ENCODE peak calls at places on chromosomes 6 and 20, in eight cellular contexts. P, W, T, S, G, Z, C and D are unnamed samples. For H3K36me3, the result is how much of the 10 kb centered on the place peaks cover.

GRCh38 chr20:37162674-37163073 is 16.5 kb upstream of the RPN2 start:
- DNase-seq in C (no peak), T (no peak), P (no peak), S (no peak), W (no peak), G (peak), Z (no peak), D (no peak)

GRCh38 chr6:130620338-130620781 is 206.8 kb upstream of the SMLR1 start:
- DNase-seq in C (no peak), T (no peak), Z (no peak), S (no peak), G (no peak), P (no peak), W (no peak), D (no peak)

GRCh38 chr20:50323777-50324604 is 133.4 kb downstream of the CEBPB start:
- DNase-seq in C (no peak), Z (peak), S (no peak), P (no peak), T (peak), W (no peak), G (no peak), D (no peak)

GRCh38 chr6:78999737-79000136 is 78.3 kb downstream of the PHIP start:
- DNase-seq in W (no peak), C (no peak), Z (no peak), S (no peak), P (peak), G (no peak), T (no peak), D (no peak)

GRCh38 chr6:16441262-16441661 is 202.9 kb downstream of the GMPR start:
- DNase-seq in T (no peak), W (no peak), P (no peak), C (no peak), Z (no peak), S (no peak), G (no peak), D (no peak)

GRCh38 chr6:151012321-151013294 is 147.1 kb downstream of the MTHFD1L start:
- DNase-seq in C (no peak), G (no peak), S (no peak), T (no peak), P (peak), Z (no peak), W (no peak), D (no peak)

GRCh38 chr6:143059616-143060353 is 904 bp upstream of the AIG1 start:
- DNase-seq in Z (no peak), P (peak), C (no peak), T (peak), S (peak), W (peak), G (peak), D (peak)

GRCh38 chr6:94736231-94736630 is 841.1 kb upstream of the MANEA start:
- DNase-seq in C (no peak), W (no peak), G (no peak), S (no peak), Z (no peak), T (no peak), P (no peak), D (no peak)

GRCh38 chr20:3071610-3072529 is at the start of gene OXT:
- DNase-seq in G (peak), T (peak), S (peak), W (no peak), C (no peak), Z (peak), P (no peak), D (peak)

GRCh38 chr6:90653750-90654149 is 66.9 kb upstream of the MAP3K7 start:
- DNase-seq in Z (no peak), C (no peak), P (no peak), S (no peak), T (no peak), G (no peak), W (no peak), D (no peak)

GRCh38 chr6:17905611-17906592 is 81.5 kb downstream of the KIF13A start:
- DNase-seq in P (peak), W (no peak), Z (no peak), G (no peak), T (no peak), S (no peak), C (no peak), D (no peak)

GRCh38 chr6:42454428-42454791 is 2.7 kb upstream of the TRERF1 start:
- DNase-seq in T (peak), C (no peak), Z (peak), W (no peak), P (no peak), G (no peak), S (peak), D (no peak)

GRCh38 chr20:59752704-59753460 is 148.5 kb downstream of the PHACTR3 start:
- DNase-seq in P (no peak), S (no peak), Z (no peak), T (peak), W (no peak), C (no peak), G (no peak), D (no peak)

GRCh38 chr20:34713194-34713943 is 9.2 kb downstream of the TP53INP2 start:
- DNase-seq in S (no peak), W (peak), P (peak), T (no peak), Z (no peak), C (no peak), G (peak), D (no peak)

GRCh38 chr20:11267131-11267761 is 593.4 kb upstream of the JAG1 start:
- DNase-seq in T (no peak), G (peak), P (peak), S (peak), W (peak), C (no peak), Z (no peak), D (peak)

GRCh38 chr6:36793296-36793912 is 45.8 kb downstream of the CPNE5 start:
- DNase-seq in P (no peak), S (no peak), T (no peak), Z (no peak), W (no peak), C (no peak), G (no peak), D (no peak)

GRCh38 chr20:57579331-57579897 is 18.5 kb downstream of the PCK1 start:
- DNase-seq in P (no peak), W (no peak), S (no peak), G (no peak), C (no peak), Z (no peak), T (no peak), D (no peak)
- TF ChIP-seq POLR2A in P (no peak), W (no peak), S (no peak), G (no peak), C (no peak), Z (no peak), T (no peak), D (no peak)

GRCh38 chr20:41889125-41889870 is 271.1 kb upstream of the CHD6 start:
- DNase-seq in P (no peak), G (peak), S (no peak), T (no peak), C (no peak), W (peak), Z (no peak), D (no peak)
- TF ChIP-seq CTCF in P (no peak), G (peak), S (peak), T (no peak), C (no peak), W (peak), Z (peak), D (no peak)

GRCh38 chr20:52383995-52384621 is 192.5 kb upstream of the ZFP64 start:
- DNase-seq in Z (no peak), G (no peak), S (no peak), C (no peak), T (no peak), P (no peak), W (no peak), D (no peak)
- H3K36me3 ChIP-seq in Z (under half), G (under half), S (under half), C (under half), T (under half), P (under half), W (under half), D (under half)

DNA sequence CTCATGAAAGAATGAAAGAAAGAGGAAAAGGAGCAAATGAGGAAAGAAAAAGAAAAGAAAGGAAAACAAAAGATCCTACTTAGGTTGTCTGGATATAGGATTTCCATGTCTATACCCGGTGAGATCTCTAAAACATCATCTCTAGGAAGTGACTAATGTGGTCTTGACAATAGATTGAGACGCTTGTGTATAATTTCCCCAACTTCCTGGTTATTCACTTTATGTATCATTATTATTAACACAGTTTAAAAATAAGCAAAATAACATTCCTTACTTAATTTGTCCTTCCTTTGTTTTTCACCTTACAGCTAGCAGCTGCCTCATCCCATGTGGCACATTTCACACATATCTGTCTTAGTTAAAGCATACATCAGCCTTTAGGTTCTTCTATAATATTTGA is 27.0 kb downstream of the LAMA4 start:
- DNase-seq in C (no peak), G (no peak), S (no peak), P (peak), W (no peak), T (no peak), Z (no peak), D (no peak)
- TF ChIP-seq POLR2A in C (no peak), G (no peak), S (no peak), P (no peak), W (no peak), T (no peak), Z (no peak), D (no peak)